ENCODE peak calls at places on chromosomes 7 and 10, in seven cellular contexts. B is spleen, T is NCI-H82, O is PC-3, L is neural progenitor cell, G is substantia nigra, I is T-cell. D is an unnamed sample.

GRCh38 chr7:40306596-40306995 is 171.8 kb downstream of the SUGCT start:
- DNase-seq in B (no peak), T (no peak), O (peak; percentile 33), L (no peak), G (no peak), I (no peak), D (no peak)

GRCh38 chr10:31101123-31101522 is 69.5 kb upstream of the ZNF438 start:
- DNase-seq in B (no peak), T (no peak), O (peak; percentile 80), L (no peak), G (no peak), I (no peak), D (no peak)

GRCh38 chr7:3897430-3898385 is 596.7 kb downstream of the SDK1 start:
- DNase-seq in B (no peak), T (peak; percentile 46), O (peak; percentile 61), L (peak; percentile 49), G (peak; percentile 35), I (peak; percentile 29), D (peak; percentile 35)

GRCh38 chr7:151485006-151485732 is 34.5 kb downstream of the RHEB start:
- DNase-seq in B (no peak), T (no peak), O (peak; percentile 68), L (no peak), G (no peak), I (no peak), D (no peak)

GRCh38 chr10:125687507-125688185 is 4.7 kb upstream of the TEX36 start:
- DNase-seq in B (no peak), T (no peak), O (no peak), L (no peak), G (no peak), I (no peak), D (no peak)

GRCh38 chr10:43693602-43694001 is 44.9 kb upstream of the ZNF32 start:
- DNase-seq in B (no peak), T (no peak), O (no peak), L (no peak), G (no peak), I (no peak), D (no peak)

GRCh38 chr7:155769701-155770100 is 42.6 kb downstream of the SHH start:
- DNase-seq in B (no peak), T (no peak), O (no peak), L (no peak), G (no peak), I (no peak), D (no peak)

GRCh38 chr7:111958889-111959288 is 247.3 kb downstream of the DOCK4 start:
- DNase-seq in B (no peak), T (peak; percentile 24), O (no peak), L (no peak), G (no peak), I (no peak), D (no peak)

GRCh38 chr7:5528815-5529442 is 105.3 kb upstream of the TNRC18 start:
- DNase-seq in B (no peak), T (no peak), O (no peak), L (no peak), G (peak; percentile 58), I (no peak), D (no peak)

GRCh38 chr10:121532465-121532864 is 65.8 kb downstream of the FGFR2 start:
- DNase-seq in B (no peak), T (no peak), O (no peak), L (peak; percentile 23), G (peak; percentile 71), I (no peak), D (no peak)